ENCODE peak calls at places on chromosome 13, in five cellular contexts. One of them, this sample, is unnamed.

GRCh38 chr13:27638521-27638920 is 16.8 kb downstream of the POLR1D start:
- DNase-seq in mucosa of descending colon: no peak
- DNase-seq in AG09319: no peak
- DNase-seq in cardiac fibroblast: no peak
- DNase-seq in body of pancreas: no peak
- DNase-seq in this sample: peak

GRCh38 chr13:21957833-21958232 is 287.0 kb downstream of the FGF9 start:
- DNase-seq in mucosa of descending colon: no peak
- DNase-seq in AG09319: no peak
- DNase-seq in cardiac fibroblast: no peak
- DNase-seq in body of pancreas: no peak
- DNase-seq in this sample: no peak

GRCh38 chr13:32039056-32039455 is 7.5 kb downstream of the FRY start:
- DNase-seq in mucosa of descending colon: no peak
- DNase-seq in AG09319: no peak
- DNase-seq in cardiac fibroblast: no peak
- DNase-seq in body of pancreas: no peak
- DNase-seq in this sample: no peak

GRCh38 chr13:75468098-75468497 is 13.9 kb downstream of the TBC1D4 start:
- DNase-seq in mucosa of descending colon: no peak
- DNase-seq in AG09319: no peak
- DNase-seq in cardiac fibroblast: peak
- DNase-seq in body of pancreas: no peak
- DNase-seq in this sample: peak

GRCh38 chr13:66312312-66313087 is 917.6 kb downstream of the PCDH9 start:
- DNase-seq in mucosa of descending colon: no peak
- DNase-seq in AG09319: no peak
- DNase-seq in cardiac fibroblast: peak
- DNase-seq in body of pancreas: peak
- DNase-seq in this sample: peak

GRCh38 chr13:77516342-77516789 is 19.1 kb upstream of the SCEL start:
- DNase-seq in mucosa of descending colon: no peak
- DNase-seq in AG09319: no peak
- DNase-seq in cardiac fibroblast: no peak
- DNase-seq in body of pancreas: no peak
- DNase-seq in this sample: peak

GRCh38 chr13:40172878-40173277 is 493.6 kb downstream of the FOXO1 start:
- DNase-seq in mucosa of descending colon: no peak
- DNase-seq in AG09319: no peak
- DNase-seq in cardiac fibroblast: no peak
- DNase-seq in body of pancreas: no peak
- DNase-seq in this sample: no peak

GRCh38 chr13:97892717-97893116 is 60.8 kb upstream of the IPO5 start:
- DNase-seq in mucosa of descending colon: no peak
- DNase-seq in AG09319: no peak
- DNase-seq in cardiac fibroblast: peak
- DNase-seq in body of pancreas: no peak
- DNase-seq in this sample: peak

GRCh38 chr13:31797154-31797775 is 57.9 kb downstream of the RXFP2 start:
- DNase-seq in mucosa of descending colon: no peak
- DNase-seq in AG09319: no peak
- DNase-seq in cardiac fibroblast: peak
- DNase-seq in body of pancreas: no peak
- DNase-seq in this sample: peak

GRCh38 chr13:98921015-98921414 is 56.8 kb downstream of the DOCK9 start:
- DNase-seq in mucosa of descending colon: no peak
- DNase-seq in AG09319: no peak
- DNase-seq in cardiac fibroblast: no peak
- DNase-seq in body of pancreas: no peak
- DNase-seq in this sample: no peak

GRCh38 chr13:112704634-112705145 is 14.9 kb downstream of the ATP11A start:
- DNase-seq in mucosa of descending colon: no peak
- DNase-seq in AG09319: no peak
- DNase-seq in cardiac fibroblast: no peak
- DNase-seq in body of pancreas: no peak
- DNase-seq in this sample: no peak

GRCh38 chr13:51425410-51426042 is 27.3 kb downstream of the INTS6 start:
- DNase-seq in mucosa of descending colon: no peak
- DNase-seq in AG09319: peak
- DNase-seq in cardiac fibroblast: peak
- DNase-seq in body of pancreas: no peak
- DNase-seq in this sample: peak

GRCh38 chr13:113579686-113580085 is 4.9 kb upstream of the TFDP1 start:
- DNase-seq in mucosa of descending colon: no peak
- DNase-seq in AG09319: no peak
- DNase-seq in cardiac fibroblast: no peak
- DNase-seq in body of pancreas: no peak
- DNase-seq in this sample: no peak

GRCh38 chr13:105346141-105346766 is 1189.2 kb downstream of the EFNB2 start:
- DNase-seq in mucosa of descending colon: no peak
- DNase-seq in AG09319: no peak
- DNase-seq in cardiac fibroblast: peak
- DNase-seq in body of pancreas: no peak
- DNase-seq in this sample: peak

GRCh38 chr13:111629933-111630332 is 309.5 kb downstream of the TEX29 start:
- DNase-seq in mucosa of descending colon: no peak
- DNase-seq in AG09319: no peak
- DNase-seq in cardiac fibroblast: no peak
- DNase-seq in body of pancreas: peak
- DNase-seq in this sample: no peak

GRCh38 chr13:59364508-59365187 is 799.1 kb downstream of the DIAPH3 start:
- DNase-seq in mucosa of descending colon: no peak
- DNase-seq in AG09319: no peak
- DNase-seq in cardiac fibroblast: no peak
- DNase-seq in body of pancreas: no peak
- DNase-seq in this sample: no peak

GRCh38 chr13:113651511-113652403 is 6.2 kb downstream of the ATP4B start:
- DNase-seq in mucosa of descending colon: peak
- DNase-seq in AG09319: no peak
- DNase-seq in cardiac fibroblast: no peak
- DNase-seq in body of pancreas: peak
- DNase-seq in this sample: no peak

GRCh38 chr13:46342538-46342937 is 44.5 kb downstream of the RUBCNL start:
- DNase-seq in mucosa of descending colon: no peak
- DNase-seq in AG09319: no peak
- DNase-seq in cardiac fibroblast: no peak
- DNase-seq in body of pancreas: no peak
- DNase-seq in this sample: no peak

GRCh38 chr13:42803563-42804212 is 22.3 kb downstream of the FAM216B start:
- DNase-seq in mucosa of descending colon: no peak
- DNase-seq in AG09319: peak
- DNase-seq in cardiac fibroblast: peak
- DNase-seq in body of pancreas: no peak
- DNase-seq in this sample: no peak

GRCh38 chr13:104980571-104980970 is 1554.9 kb downstream of the EFNB2 start:
- DNase-seq in mucosa of descending colon: no peak
- DNase-seq in AG09319: no peak
- DNase-seq in cardiac fibroblast: no peak
- DNase-seq in body of pancreas: no peak
- DNase-seq in this sample: no peak

GRCh38 chr13:34657716-34658115 is 284.4 kb upstream of the NBEA start:
- DNase-seq in mucosa of descending colon: no peak
- DNase-seq in AG09319: no peak
- DNase-seq in cardiac fibroblast: no peak
- DNase-seq in body of pancreas: no peak
- DNase-seq in this sample: peak

GRCh38 chr13:34750078-34750703 is 191.9 kb upstream of the NBEA start:
- DNase-seq in mucosa of descending colon: peak
- DNase-seq in AG09319: no peak
- DNase-seq in cardiac fibroblast: peak
- DNase-seq in body of pancreas: peak
- DNase-seq in this sample: no peak

DNA sequence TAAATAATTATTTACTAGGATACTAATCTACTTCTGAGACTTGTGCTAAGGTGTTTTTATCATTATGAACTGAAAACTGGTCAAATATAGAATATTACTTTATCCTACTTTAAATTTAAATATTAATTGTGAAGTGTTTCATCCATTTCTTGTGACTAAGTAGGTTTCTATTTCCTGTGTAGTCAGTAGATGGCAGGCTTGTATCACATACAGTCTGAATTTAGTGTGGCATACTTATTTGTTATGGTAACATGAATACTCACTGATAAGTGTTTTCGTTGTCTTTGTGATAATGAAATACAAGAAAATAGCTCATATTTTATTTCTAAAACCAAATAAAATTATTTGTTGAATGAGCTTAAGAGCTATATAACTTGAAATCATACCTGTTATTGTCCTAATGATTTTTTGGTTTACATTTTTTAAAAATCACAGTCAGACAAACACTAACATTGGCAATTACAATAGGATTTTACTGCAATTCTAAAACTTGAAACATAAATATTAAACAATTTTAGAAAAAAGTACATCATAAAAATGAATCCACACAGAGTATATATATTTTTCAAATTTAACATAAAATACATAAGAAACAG is 904.6 kb upstream of the PCDH20 start:
- DNase-seq in mucosa of descending colon: no peak
- DNase-seq in AG09319: no peak
- DNase-seq in cardiac fibroblast: peak
- DNase-seq in body of pancreas: no peak
- DNase-seq in this sample: peak
- TF ChIP-seq CTCF in mucosa of descending colon: no peak
- TF ChIP-seq CTCF in AG09319: peak
- TF ChIP-seq CTCF in cardiac fibroblast: peak
- TF ChIP-seq CTCF in body of pancreas: peak
- TF ChIP-seq CTCF in this sample: peak

GRCh38 chr13:80334582-80335260 is 6.2 kb downstream of the SPRY2 start:
- DNase-seq in mucosa of descending colon: no peak
- DNase-seq in AG09319: no peak
- DNase-seq in cardiac fibroblast: peak
- DNase-seq in body of pancreas: no peak
- DNase-seq in this sample: peak
- TF ChIP-seq CTCF in mucosa of descending colon: no peak
- TF ChIP-seq CTCF in AG09319: no peak
- TF ChIP-seq CTCF in cardiac fibroblast: peak
- TF ChIP-seq CTCF in body of pancreas: no peak
- TF ChIP-seq CTCF in this sample: no peak

DNA sequence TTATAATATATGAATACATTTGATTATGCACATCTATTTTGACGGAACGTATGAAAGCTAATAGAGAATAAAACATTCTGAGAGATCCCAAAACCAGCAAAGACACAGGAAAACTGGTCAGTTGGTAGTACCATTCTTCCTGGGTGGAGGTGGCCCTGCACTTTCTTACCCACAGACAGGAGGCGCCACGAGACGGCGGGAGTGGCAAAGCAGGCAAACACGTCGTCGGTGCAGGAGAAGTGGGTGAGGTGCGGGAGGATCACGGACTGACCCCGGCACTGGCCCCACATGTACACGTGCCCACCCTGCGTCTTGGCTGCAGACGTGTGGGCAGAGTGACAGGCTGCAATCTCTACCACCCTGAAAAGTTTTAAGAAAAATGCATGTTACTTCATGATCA is 36.1 kb downstream of the RCBTB1 start:
- DNase-seq in mucosa of descending colon: no peak
- DNase-seq in AG09319: no peak
- DNase-seq in cardiac fibroblast: no peak
- DNase-seq in body of pancreas: peak
- DNase-seq in this sample: no peak
- TF ChIP-seq CTCF in mucosa of descending colon: no peak
- TF ChIP-seq CTCF in AG09319: peak
- TF ChIP-seq CTCF in cardiac fibroblast: peak
- TF ChIP-seq CTCF in body of pancreas: no peak
- TF ChIP-seq CTCF in this sample: no peak

DNA sequence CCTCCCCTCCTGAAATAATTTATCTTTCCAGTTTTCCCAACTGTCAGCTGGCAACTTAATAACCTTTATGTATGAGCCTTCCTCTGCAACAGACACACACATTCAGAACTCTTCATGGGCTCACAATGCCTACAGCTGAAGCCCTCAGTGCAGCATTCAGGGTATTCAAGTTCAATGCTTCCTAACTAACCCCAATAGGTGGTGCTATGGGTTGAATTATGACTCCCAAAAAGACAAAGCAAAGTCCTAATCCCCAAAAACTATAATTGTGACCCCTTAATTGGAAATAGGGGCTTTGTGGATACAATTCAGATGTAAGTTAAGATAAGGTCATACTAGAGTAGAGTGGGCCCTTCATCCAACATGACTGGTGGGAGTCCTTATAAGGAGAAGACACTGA is 202.2 kb downstream of the SUCLA2 start:
- DNase-seq in mucosa of descending colon: no peak
- DNase-seq in AG09319: no peak
- DNase-seq in cardiac fibroblast: peak
- DNase-seq in body of pancreas: no peak
- DNase-seq in this sample: peak
- TF ChIP-seq CTCF in mucosa of descending colon: no peak
- TF ChIP-seq CTCF in AG09319: peak
- TF ChIP-seq CTCF in cardiac fibroblast: peak
- TF ChIP-seq CTCF in body of pancreas: no peak
- TF ChIP-seq CTCF in this sample: peak

GRCh38 chr13:96020155-96020575 is 33.0 kb downstream of the UGGT2 start:
- DNase-seq in mucosa of descending colon: no peak
- DNase-seq in AG09319: peak
- DNase-seq in cardiac fibroblast: peak
- DNase-seq in body of pancreas: peak
- DNase-seq in this sample: peak
- TF ChIP-seq CTCF in mucosa of descending colon: peak
- TF ChIP-seq CTCF in AG09319: peak
- TF ChIP-seq CTCF in cardiac fibroblast: peak
- TF ChIP-seq CTCF in body of pancreas: peak
- TF ChIP-seq CTCF in this sample: peak

DNA sequence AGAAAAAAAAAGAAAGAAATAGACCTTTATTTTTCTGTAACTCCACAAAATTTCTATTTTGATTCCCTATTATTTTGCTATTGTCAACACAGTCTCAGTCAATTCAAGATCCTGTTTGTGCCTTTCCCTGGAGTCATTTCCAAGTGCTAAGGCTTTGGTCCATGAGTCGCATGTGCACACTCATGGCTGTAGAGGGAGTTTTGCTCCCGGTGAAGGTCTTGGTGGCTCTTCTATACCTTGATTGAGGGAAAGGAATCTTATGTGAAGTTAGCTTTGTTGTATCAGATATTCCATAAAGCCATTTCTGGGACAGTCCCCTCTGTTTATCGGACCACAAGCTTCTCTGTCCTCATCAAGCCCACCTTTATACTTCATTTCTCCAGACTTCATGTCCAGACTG is 58.7 kb upstream of the ALOX5AP start:
- DNase-seq in mucosa of descending colon: no peak
- DNase-seq in AG09319: no peak
- DNase-seq in cardiac fibroblast: peak
- DNase-seq in body of pancreas: no peak
- DNase-seq in this sample: peak
- TF ChIP-seq CTCF in mucosa of descending colon: no peak
- TF ChIP-seq CTCF in AG09319: peak
- TF ChIP-seq CTCF in cardiac fibroblast: peak
- TF ChIP-seq CTCF in body of pancreas: no peak
- TF ChIP-seq CTCF in this sample: peak

DNA sequence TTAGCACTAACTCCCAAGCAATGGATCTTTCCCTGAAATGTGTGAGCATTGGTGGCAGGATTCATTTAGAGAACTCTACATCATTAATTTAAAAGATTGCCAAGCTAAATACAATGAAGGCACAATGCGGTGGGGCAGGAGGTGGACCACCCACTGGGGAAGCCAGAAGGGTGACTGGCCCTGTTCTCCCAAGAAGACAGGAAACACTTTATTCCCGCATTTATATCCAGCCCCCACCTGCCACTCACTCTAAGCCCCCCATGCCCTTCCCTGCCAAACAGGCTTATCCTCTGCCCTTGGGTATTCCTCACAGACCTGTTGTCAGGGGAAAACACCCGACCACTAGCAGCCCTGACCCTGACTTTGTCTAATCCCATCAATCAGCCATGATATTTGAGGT is 189.1 kb upstream of the UBL3 start:
- DNase-seq in mucosa of descending colon: no peak
- DNase-seq in AG09319: no peak
- DNase-seq in cardiac fibroblast: no peak
- DNase-seq in body of pancreas: no peak
- DNase-seq in this sample: no peak
- TF ChIP-seq CTCF in mucosa of descending colon: no peak
- TF ChIP-seq CTCF in AG09319: no peak
- TF ChIP-seq CTCF in cardiac fibroblast: no peak
- TF ChIP-seq CTCF in body of pancreas: no peak
- TF ChIP-seq CTCF in this sample: no peak

This sample was measured in astrocyte of the spinal cord.